ENCODE peak calls at places on chromosomes 16 and 17, in nine cellular contexts. K, H, T, L, F, Z, V, M and X are unnamed samples.

GRCh38 chr17:82296511-82297279 is 20.7 kb downstream of the CD7 start:
- DNase-seq in K (no peak), H (no peak), T (no peak), L (no peak), F (no peak), Z (no peak), V (peak), M (no peak), X (no peak)

GRCh38 chr17:19361975-19362292 is 589 bp downstream of the B9D1 start:
- DNase-seq in K (peak), H (no peak), T (no peak), L (no peak), F (no peak), Z (peak), V (no peak), M (no peak), X (no peak)

GRCh38 chr17:54085934-54086333 is 263.2 kb downstream of the KIF2B start:
- DNase-seq in K (no peak), H (no peak), T (no peak), L (peak), F (no peak), Z (no peak), V (no peak), M (no peak), X (no peak)

GRCh38 chr16:64627288-64627687 is 494.6 kb downstream of the CDH11 start:
- DNase-seq in K (no peak), H (no peak), T (peak), L (no peak), F (no peak), Z (no peak), V (no peak), M (no peak), X (no peak)

GRCh38 chr17:12866244-12866643 is 76.9 kb downstream of the ARHGAP44 start:
- DNase-seq in K (no peak), H (no peak), T (no peak), L (no peak), F (no peak), Z (no peak), V (no peak), M (no peak), X (no peak)

GRCh38 chr17:72749119-72749572 is 343.3 kb downstream of the SLC39A11 start:
- DNase-seq in K (no peak), H (no peak), T (no peak), L (no peak), F (peak), Z (no peak), V (no peak), M (peak), X (no peak)

GRCh38 chr16:67372664-67373063 is 20.6 kb downstream of the TPPP3 start:
- DNase-seq in K (no peak), H (no peak), T (peak), L (no peak), F (no peak), Z (no peak), V (no peak), M (no peak), X (peak)

GRCh38 chr16:8727084-8727590 is 52.7 kb downstream of the ABAT start:
- DNase-seq in K (no peak), H (no peak), T (no peak), L (no peak), F (no peak), Z (no peak), V (no peak), M (no peak), X (no peak)

GRCh38 chr17:66275651-66276050 is 26.8 kb upstream of the PRKCA start:
- DNase-seq in K (no peak), H (no peak), T (peak), L (no peak), F (no peak), Z (no peak), V (no peak), M (no peak), X (no peak)

GRCh38 chr17:42522263-42522790 is 13.7 kb upstream of the NAGLU start:
- DNase-seq in K (no peak), H (peak), T (no peak), L (no peak), F (no peak), Z (no peak), V (no peak), M (no peak), X (no peak)

GRCh38 chr17:57132663-57133062 is 47.6 kb downstream of the AKAP1 start:
- DNase-seq in K (no peak), H (no peak), T (no peak), L (no peak), F (no peak), Z (no peak), V (no peak), M (no peak), X (no peak)

GRCh38 chr17:28684963-28685362 is 23.0 kb downstream of the SUPT6H start:
- DNase-seq in K (no peak), H (peak), T (peak), L (no peak), F (peak), Z (no peak), V (peak), M (peak), X (peak)

GRCh38 chr16:23679274-23679985 is 741 bp downstream of the PLK1 start:
- DNase-seq in K (no peak), H (no peak), T (peak), L (no peak), F (peak), Z (peak), V (no peak), M (peak), X (peak)

GRCh38 chr17:7513850-7514419 is 29.8 kb downstream of the POLR2A start:
- DNase-seq in K (no peak), H (no peak), T (no peak), L (no peak), F (no peak), Z (peak), V (no peak), M (no peak), X (no peak)

GRCh38 chr17:44112284-44113280 is 10.9 kb downstream of the HDAC5 start:
- DNase-seq in K (peak), H (peak), T (no peak), L (no peak), F (no peak), Z (peak), V (no peak), M (no peak), X (peak)

GRCh38 chr17:8226536-8227237 is 16.3 kb upstream of the AURKB start:
- DNase-seq in K (peak), H (peak), T (peak), L (no peak), F (peak), Z (peak), V (peak), M (peak), X (peak)

GRCh38 chr17:41844971-41845370 is 7.3 kb downstream of the KLHL10 start:
- DNase-seq in K (no peak), H (no peak), T (no peak), L (no peak), F (no peak), Z (no peak), V (no peak), M (no peak), X (no peak)

GRCh38 chr17:63275318-63275967 is 170.7 kb downstream of the CYB561 start:
- DNase-seq in K (no peak), H (no peak), T (peak), L (no peak), F (no peak), Z (peak), V (no peak), M (no peak), X (peak)

GRCh38 chr17:79454826-79455225 is 156.0 kb downstream of the RBFOX3 start:
- DNase-seq in K (no peak), H (no peak), T (no peak), L (no peak), F (no peak), Z (no peak), V (no peak), M (no peak), X (no peak)

GRCh38 chr16:64304376-64304775 is 817.5 kb downstream of the CDH11 start:
- DNase-seq in K (no peak), H (no peak), T (no peak), L (no peak), F (no peak), Z (no peak), V (no peak), M (no peak), X (no peak)

GRCh38 chr17:28404812-28405570 is 1.0 kb downstream of the SLC46A1 start:
- DNase-seq in K (no peak), H (peak), T (no peak), L (no peak), F (no peak), Z (no peak), V (no peak), M (peak), X (no peak)

GRCh38 chr17:29107933-29108805 is 65.2 kb downstream of the PIPOX start:
- DNase-seq in K (peak), H (no peak), T (no peak), L (no peak), F (no peak), Z (no peak), V (no peak), M (no peak), X (no peak)

GRCh38 chr16:86668136-86668535 is 89.8 kb downstream of the FOXL1 start:
- DNase-seq in K (peak), H (no peak), T (peak), L (no peak), F (no peak), Z (no peak), V (no peak), M (no peak), X (no peak)

GRCh38 chr17:55451203-55451641 is 29.6 kb upstream of the MMD start:
- DNase-seq in K (no peak), H (no peak), T (no peak), L (no peak), F (no peak), Z (peak), V (no peak), M (no peak), X (peak)

GRCh38 chr17:74457146-74457819 is 9.2 kb upstream of the CD300A start:
- DNase-seq in K (peak), H (peak), T (peak), L (no peak), F (peak), Z (peak), V (peak), M (peak), X (peak)

GRCh38 chr16:85473326-85473725 is 139.8 kb upstream of the GSE1 start:
- DNase-seq in K (no peak), H (no peak), T (no peak), L (no peak), F (no peak), Z (no peak), V (no peak), M (no peak), X (no peak)

GRCh38 chr17:79439493-79439892 is 171.4 kb downstream of the RBFOX3 start:
- DNase-seq in K (no peak), H (no peak), T (no peak), L (no peak), F (no peak), Z (no peak), V (no peak), M (no peak), X (no peak)

GRCh38 chr16:74462361-74462760 is 41.1 kb upstream of the CLEC18B start:
- DNase-seq in K (no peak), H (no peak), T (no peak), L (no peak), F (no peak), Z (no peak), V (no peak), M (no peak), X (no peak)

GRCh38 chr16:29141586-29142324 is 156.9 kb downstream of the LAT start:
- DNase-seq in K (no peak), H (no peak), T (no peak), L (no peak), F (no peak), Z (no peak), V (no peak), M (peak), X (no peak)

GRCh38 chr16:17211797-17212196 is 259.0 kb downstream of the XYLT1 start:
- DNase-seq in K (no peak), H (no peak), T (peak), L (no peak), F (no peak), Z (peak), V (no peak), M (no peak), X (no peak)

GRCh38 chr16:79647586-79647985 is 47.0 kb upstream of the MAF start:
- DNase-seq in K (no peak), H (no peak), T (no peak), L (no peak), F (no peak), Z (no peak), V (no peak), M (no peak), X (no peak)

GRCh38 chr16:22977294-22977697 is 163.3 kb downstream of the HS3ST2 start:
- DNase-seq in K (no peak), H (no peak), T (peak), L (no peak), F (no peak), Z (no peak), V (no peak), M (no peak), X (peak)

GRCh38 chr17:62064029-62064790 is 868 bp downstream of the MED13 start:
- DNase-seq in K (no peak), H (no peak), T (peak), L (no peak), F (no peak), Z (no peak), V (no peak), M (no peak), X (peak)

GRCh38 chr17:62067165-62068145 is 2.4 kb upstream of the MED13 start:
- DNase-seq in K (no peak), H (no peak), T (no peak), L (no peak), F (no peak), Z (no peak), V (no peak), M (no peak), X (no peak)

GRCh38 chr17:62062936-62063335 is 2.1 kb downstream of the MED13 start:
- DNase-seq in K (no peak), H (no peak), T (peak), L (no peak), F (no peak), Z (no peak), V (no peak), M (no peak), X (peak)

GRCh38 chr17:62065611-62066468 is 762 bp upstream of the MED13 start:
- DNase-seq in K (peak), H (peak), T (peak), L (peak), F (peak), Z (peak), V (peak), M (peak), X (peak)

DNA sequence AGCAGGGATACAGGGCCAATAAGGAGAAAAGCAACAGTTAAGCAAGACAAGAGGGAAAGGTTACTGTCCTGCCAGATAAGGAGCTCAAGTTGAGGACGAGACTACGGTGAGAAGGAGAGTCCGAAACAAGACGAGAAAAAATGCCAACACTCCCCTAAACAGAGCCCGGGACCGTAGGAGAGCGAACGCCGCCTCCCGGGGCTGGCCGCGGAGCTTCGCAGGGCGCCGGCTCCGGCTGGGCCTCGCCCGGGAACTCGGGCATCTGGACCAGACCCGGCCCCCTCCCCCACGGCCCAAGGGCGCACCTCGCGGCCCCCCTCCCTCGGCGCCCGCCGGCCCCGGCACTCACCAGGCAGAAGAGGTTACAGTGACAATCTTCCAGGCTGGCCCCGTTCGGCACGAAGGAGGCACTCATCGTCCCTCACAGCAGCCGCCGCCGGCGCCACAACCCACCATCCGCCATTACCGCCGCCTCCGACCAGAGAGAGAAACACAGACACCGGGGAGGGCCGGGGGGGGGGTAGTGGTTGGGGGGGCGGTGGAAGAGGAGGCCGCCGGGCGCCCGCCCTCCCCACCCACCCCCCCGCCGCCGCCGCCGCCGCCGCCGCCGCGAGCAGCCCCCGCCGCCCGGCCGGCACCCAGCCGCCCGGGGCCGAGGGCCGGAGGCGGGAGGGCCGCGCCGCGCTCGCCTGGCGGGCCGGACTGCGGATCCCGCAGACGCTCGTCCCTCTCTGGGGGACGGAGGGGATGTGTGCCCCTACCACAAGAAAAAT is at the start of gene MED13:
- DNase-seq in K (peak), H (peak), T (peak), L (no peak), F (peak), Z (peak), V (peak), M (peak), X (peak)
- TF ChIP-seq POLR2A in K (no peak), H (no peak), T (no peak), L (no peak), F (no peak), Z (no peak), V (no peak), M (no peak), X (no peak)

DNA sequence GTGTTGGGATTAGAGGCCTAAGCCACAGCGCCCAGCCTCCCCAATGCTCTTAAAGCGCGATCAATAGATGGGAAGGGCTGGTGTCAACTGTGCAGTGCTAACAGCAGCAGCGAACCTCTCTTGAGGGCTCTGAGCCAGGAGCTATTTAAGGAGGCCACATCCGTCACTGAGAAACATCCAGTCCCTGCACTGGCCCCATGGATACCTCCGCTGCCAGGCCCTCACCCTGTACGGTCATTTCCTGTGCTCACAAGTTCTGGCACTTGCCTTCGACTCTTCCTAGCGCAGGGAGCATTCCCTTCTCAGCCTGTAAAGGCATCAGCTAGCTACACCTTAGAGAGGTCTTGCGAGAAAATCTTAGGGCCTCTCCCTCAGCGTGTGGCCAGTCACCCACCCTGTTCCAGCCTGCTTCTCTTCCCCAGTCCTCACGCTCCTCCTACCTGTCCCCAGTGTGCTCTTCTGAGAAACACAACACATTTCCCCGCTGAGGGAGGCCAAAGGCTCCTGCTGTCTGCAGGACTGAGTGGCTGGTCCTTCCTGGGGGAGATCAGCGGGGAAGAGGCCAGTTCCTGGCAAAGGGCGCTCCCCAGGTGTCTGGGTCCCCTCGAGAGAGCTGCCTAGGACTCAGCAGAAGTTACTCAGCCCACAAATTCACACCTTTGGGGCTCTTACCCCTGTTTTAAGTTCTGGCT is 28.6 kb downstream of the GTF3C1 start:
- DNase-seq in K (peak), H (no peak), T (no peak), L (no peak), F (no peak), Z (no peak), V (peak), M (no peak), X (no peak)
- TF ChIP-seq POLR2A in K (peak), H (no peak), T (no peak), L (no peak), F (no peak), Z (no peak), V (no peak), M (no peak), X (no peak)

GRCh38 chr16:49483651-49484451 is 110.2 kb downstream of the C16orf78 start:
- DNase-seq in K (no peak), H (peak), T (no peak), L (no peak), F (no peak), Z (no peak), V (no peak), M (peak), X (no peak)

GRCh38 chr16:49484454-49484853 is 110.8 kb downstream of the C16orf78 start:
- DNase-seq in K (peak), H (peak), T (no peak), L (no peak), F (peak), Z (peak), V (peak), M (peak), X (peak)

GRCh38 chr16:49484936-49485335 is 111.3 kb downstream of the C16orf78 start:
- DNase-seq in K (no peak), H (peak), T (no peak), L (no peak), F (no peak), Z (no peak), V (no peak), M (peak), X (no peak)

GRCh38 chr16:49482690-49483089 is 109.1 kb downstream of the C16orf78 start:
- DNase-seq in K (no peak), H (peak), T (no peak), L (no peak), F (peak), Z (no peak), V (no peak), M (peak), X (no peak)

DNA sequence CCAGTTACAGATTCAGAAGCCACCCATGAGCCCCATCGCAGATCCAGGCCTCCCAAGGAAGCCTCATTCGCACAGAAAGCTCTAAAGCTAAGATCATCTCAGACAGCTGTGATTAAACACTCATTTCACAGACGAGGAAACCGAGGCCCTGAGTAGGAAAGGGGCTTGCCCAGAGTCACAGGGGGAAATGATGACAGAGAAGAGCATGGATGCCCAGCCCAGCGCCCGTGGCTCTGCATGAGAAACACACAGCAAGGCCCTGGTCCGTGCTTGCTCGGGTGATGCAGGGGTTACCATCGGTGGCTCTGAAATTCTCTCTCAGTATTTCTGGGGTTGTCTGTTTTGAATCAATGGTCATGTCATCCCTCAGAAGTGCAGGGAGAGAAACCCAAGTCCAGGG is 109.6 kb downstream of the C16orf78 start:
- DNase-seq in K (no peak), H (peak), T (no peak), L (no peak), F (no peak), Z (no peak), V (no peak), M (peak), X (no peak)
- TF ChIP-seq POLR2A in K (no peak), H (no peak), T (no peak), L (no peak), F (no peak), Z (no peak), V (no peak), M (no peak), X (no peak)

GRCh38 chr17:17042381-17042736 is at the start of gene MPRIP:
- DNase-seq in K (no peak), H (no peak), T (no peak), L (no peak), F (no peak), Z (no peak), V (no peak), M (no peak), X (no peak)
- TF ChIP-seq POLR2A in K (no peak), H (no peak), T (no peak), L (no peak), F (no peak), Z (no peak), V (peak), M (no peak), X (no peak)

GRCh38 chr17:1110844-1111598 is 68.8 kb downstream of the ABR start:
- DNase-seq in K (peak), H (no peak), T (peak), L (no peak), F (peak), Z (no peak), V (peak), M (peak), X (no peak)
- TF ChIP-seq POLR2A in K (no peak), H (no peak), T (no peak), L (no peak), F (peak), Z (no peak), V (no peak), M (no peak), X (no peak)

DNA sequence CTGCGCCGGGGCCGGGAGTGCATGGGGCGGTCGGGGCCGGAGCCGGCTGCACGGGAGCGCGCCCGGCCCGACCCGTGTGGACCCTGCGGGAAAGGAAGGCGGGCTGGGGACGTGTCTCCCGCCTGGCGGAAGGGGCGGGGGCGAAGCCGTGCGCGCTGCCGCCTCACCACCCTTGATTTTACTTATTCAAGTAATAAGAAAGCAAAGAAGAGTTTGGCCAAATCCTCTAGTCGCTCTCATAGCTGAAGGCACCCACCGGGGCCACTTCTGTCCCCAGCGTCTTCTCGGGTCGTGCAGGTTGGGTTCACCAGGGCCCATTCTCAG is 629 bp upstream of the PFN1 start:
- DNase-seq in K (peak), H (peak), T (peak), L (no peak), F (peak), Z (peak), V (peak), M (peak), X (peak)
- TF ChIP-seq POLR2A in K (peak), H (no peak), T (no peak), L (no peak), F (no peak), Z (no peak), V (peak), M (peak), X (peak)